ENCODE peak calls at places on chromosomes 2 and 18, in seven cellular contexts. R is testis; C is CD4-positive, CD25-positive, alpha-beta regulatory T cell; Y is thoracic aorta; F is heart left ventricle; G is body of pancreas; H is fibroblast of lung. Q is an unnamed sample.

GRCh38 chr2:112887904-112888303 is 23.1 kb upstream of the IL37 start:
- DNase-seq in R (no peak), C (no peak), Y (no peak), F (no peak), G (no peak), H (no peak), Q (no peak)

GRCh38 chr2:41884718-41885117 is 163.1 kb upstream of the PKDCC start:
- DNase-seq in R (no peak), C (no peak), Y (no peak), F (no peak), G (no peak), H (no peak), Q (no peak)

GRCh38 chr2:227717687-227718567 is at the start of gene SLC19A3:
- DNase-seq in R (peak; percentile 87), C (no peak), Y (peak; percentile 51), F (peak; percentile 87), G (peak; percentile 85), H (peak; percentile 85), Q (peak; percentile 85)

GRCh38 chr2:64745562-64745961 is 91.8 kb upstream of the SERTAD2 start:
- DNase-seq in R (no peak), C (no peak), Y (no peak), F (no peak), G (no peak), H (no peak), Q (no peak)

GRCh38 chr18:55485666-55486065 is 102.3 kb downstream of the TCF4 start:
- DNase-seq in R (no peak), C (no peak), Y (no peak), F (no peak), G (no peak), H (peak; percentile 86), Q (no peak)

GRCh38 chr2:54347622-54348021 is 91.6 kb upstream of the TSPYL6 start:
- DNase-seq in R (no peak), C (no peak), Y (no peak), F (no peak), G (no peak), H (no peak), Q (no peak)

GRCh38 chr2:64939332-64939917 is 49.8 kb upstream of the SLC1A4 start:
- DNase-seq in R (no peak), C (no peak), Y (no peak), F (no peak), G (no peak), H (no peak), Q (no peak)

GRCh38 chr2:105239924-105240323 is 1.6 kb upstream of the GPR45 start:
- DNase-seq in R (no peak), C (no peak), Y (no peak), F (no peak), G (no peak), H (peak; percentile 97), Q (no peak)

GRCh38 chr2:84924173-84925106 is 19.0 kb downstream of the TMSB10 start:
- DNase-seq in R (peak; percentile 79), C (peak; percentile 91), Y (no peak), F (peak; percentile 73), G (peak; percentile 25), H (peak; percentile 68), Q (no peak)

GRCh38 chr2:203394519-203395227 is 66.5 kb downstream of the ABI2 start:
- DNase-seq in R (peak; percentile 60), C (no peak), Y (no peak), F (no peak), G (no peak), H (no peak), Q (no peak)

GRCh38 chr2:111653913-111654312 is 230.1 kb downstream of the ANAPC1 start:
- DNase-seq in R (no peak), C (no peak), Y (no peak), F (no peak), G (no peak), H (no peak), Q (no peak)

GRCh38 chr18:22466608-22467390 is 49.1 kb upstream of the CTAGE1 start:
- DNase-seq in R (no peak), C (no peak), Y (no peak), F (peak; percentile 58), G (no peak), H (peak; percentile 92), Q (no peak)
- H3K4me1 ChIP-seq in R (peaks cover 4% of the 10 kb centered on the region), C (no peaks in the 10 kb centered on the region), Y (peaks cover 24% of the 10 kb centered on the region), F (peaks cover 25% of the 10 kb centered on the region), G (peaks cover 46% of the 10 kb centered on the region), H (peaks cover 27% of the 10 kb centered on the region), Q (peaks cover 33% of the 10 kb centered on the region)

GRCh38 chr2:223936862-223937326 is 8.2 kb downstream of the WDFY1 start:
- DNase-seq in R (no peak), C (peak; percentile 77), Y (no peak), F (no peak), G (no peak), H (peak; percentile 36), Q (no peak)
- H3K4me1 ChIP-seq in R (peaks cover 10% of the 10 kb centered on the region), C (peaks cover 33% of the 10 kb centered on the region), Y (peaks cover 67% of the 10 kb centered on the region), F (peaks cover 40% of the 10 kb centered on the region), G (peaks cover 68% of the 10 kb centered on the region), H (peaks cover 17% of the 10 kb centered on the region), Q (peaks cover 38% of the 10 kb centered on the region)

GRCh38 chr2:238240761-238241711 is 1.2 kb upstream of the HES6 start:
- DNase-seq in R (no peak), C (no peak), Y (no peak), F (peak; percentile 78), G (peak; percentile 90), H (peak; percentile 34), Q (peak; percentile 76)
- H3K4me1 ChIP-seq in R (peaks cover 25% of the 10 kb centered on the region), C (peaks cover 19% of the 10 kb centered on the region), Y (peaks cover 6% of the 10 kb centered on the region), F (peaks cover 10% of the 10 kb centered on the region), G (peaks cover 51% of the 10 kb centered on the region), H (peaks cover 2% of the 10 kb centered on the region), Q (peaks cover 13% of the 10 kb centered on the region)

GRCh38 chr2:158809816-158810215 is 14.7 kb downstream of the DAPL1 start:
- DNase-seq in R (no peak), C (no peak), Y (no peak), F (no peak), G (no peak), H (peak; percentile 47), Q (no peak)

GRCh38 chr2:158806941-158807340 is 11.8 kb downstream of the DAPL1 start:
- DNase-seq in R (no peak), C (no peak), Y (no peak), F (no peak), G (no peak), H (peak; percentile 54), Q (peak; percentile 66)

GRCh38 chr2:158810761-158811470 is 15.8 kb downstream of the DAPL1 start:
- DNase-seq in R (no peak), C (no peak), Y (no peak), F (no peak), G (no peak), H (no peak), Q (no peak)

GRCh38 chr2:158805936-158806335 is 10.8 kb downstream of the DAPL1 start:
- DNase-seq in R (no peak), C (no peak), Y (no peak), F (no peak), G (no peak), H (no peak), Q (no peak)
- H3K4me1 ChIP-seq in R (no peaks in the 10 kb centered on the region), C (no peaks in the 10 kb centered on the region), Y (no peaks in the 10 kb centered on the region), F (no peaks in the 10 kb centered on the region), G (no peaks in the 10 kb centered on the region), H (no peaks in the 10 kb centered on the region), Q (peaks cover 16% of the 10 kb centered on the region)

DNA sequence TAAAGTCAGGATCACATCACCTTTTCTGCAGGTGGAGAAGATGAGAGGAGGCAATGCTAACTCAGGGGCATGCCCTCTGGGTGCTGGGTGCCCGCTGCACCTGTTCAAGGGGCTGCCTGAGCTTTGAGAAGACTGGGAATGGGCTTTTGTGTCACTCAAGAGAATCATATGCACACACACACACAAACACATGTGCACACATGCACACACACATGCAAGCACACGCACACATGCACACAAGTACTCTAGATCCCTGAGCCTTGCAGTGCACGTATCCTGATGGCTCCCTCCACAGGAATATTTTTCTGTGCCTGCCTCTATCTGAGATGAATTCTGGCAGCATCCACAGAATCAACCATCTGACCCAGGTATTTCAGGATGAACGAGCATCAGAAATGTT is 110.0 kb upstream of the TEX51 start:
- DNase-seq in R (no peak), C (no peak), Y (no peak), F (no peak), G (peak; percentile 1), H (no peak), Q (no peak)
- H3K4me1 ChIP-seq in R (no peaks in the 10 kb centered on the region), C (no peaks in the 10 kb centered on the region), Y (no peaks in the 10 kb centered on the region), F (no peaks in the 10 kb centered on the region), G (no peaks in the 10 kb centered on the region), H (no peaks in the 10 kb centered on the region), Q (no peaks in the 10 kb centered on the region)

DNA sequence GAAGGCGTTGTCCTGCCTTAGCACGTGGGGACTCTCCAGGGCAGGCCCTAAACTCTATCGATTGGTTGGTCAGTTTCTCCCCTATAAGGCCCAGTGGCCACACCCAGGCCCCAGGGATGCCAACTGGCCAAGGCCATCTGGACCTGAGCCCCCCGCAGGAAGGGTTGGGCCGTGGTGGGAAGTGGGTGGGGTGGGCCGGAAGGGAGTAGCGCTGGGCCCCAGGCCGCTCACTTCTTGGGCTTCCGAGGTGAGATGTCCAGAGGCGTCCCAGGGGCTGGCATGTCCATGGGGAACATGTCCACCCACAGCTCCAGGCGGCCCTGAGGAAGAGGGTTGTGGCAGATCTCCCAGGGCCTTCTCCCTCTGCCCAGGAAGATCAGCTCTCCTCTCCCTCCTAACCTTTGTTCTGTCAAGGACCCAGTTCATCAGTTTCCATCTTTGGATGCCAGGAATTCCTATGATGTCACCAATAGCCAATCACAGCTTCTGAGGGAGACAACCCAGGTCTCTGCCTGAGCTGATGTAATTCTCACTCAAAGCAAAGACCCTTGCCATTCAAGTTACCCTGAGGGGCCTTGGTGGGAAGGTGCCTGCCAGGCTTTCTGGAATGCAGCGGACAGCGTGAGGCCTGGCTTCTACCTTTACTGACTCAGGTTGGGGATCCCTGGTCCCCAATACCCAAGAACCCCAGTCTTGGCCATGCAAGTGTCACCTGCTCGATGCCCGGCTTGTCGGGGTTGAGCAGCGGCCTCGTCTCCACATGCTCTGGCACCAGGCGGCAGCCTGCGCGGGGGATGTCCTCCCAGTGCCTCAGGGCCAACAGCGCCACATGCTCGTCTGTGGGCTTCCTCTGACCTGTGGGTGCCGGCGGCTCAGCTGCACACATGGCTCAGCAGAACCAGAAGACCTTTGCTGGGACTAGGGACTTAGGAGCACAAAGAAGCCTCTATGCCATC is 14.4 kb downstream of the OTOF start:
- DNase-seq in R (no peak), C (no peak), Y (no peak), F (no peak), G (peak; percentile 9), H (peak; percentile 9), Q (no peak)
- H3K4me1 ChIP-seq in R (no peaks in the 10 kb centered on the region), C (no peaks in the 10 kb centered on the region), Y (no peaks in the 10 kb centered on the region), F (no peaks in the 10 kb centered on the region), G (no peaks in the 10 kb centered on the region), H (no peaks in the 10 kb centered on the region), Q (peaks cover 6% of the 10 kb centered on the region)